ENCODE peak calls at places on chromosomes 4 and X, in five cellular contexts. N, T, G, I and Y are unnamed samples. For H3K4me1, the result is how much of the 10 kb centered on the place peaks cover.

GRCh38 chrX:97790850-97791249 is 907.1 kb downstream of the RPA4 start:
- DNase-seq in I (no peak), T (no peak), N (no peak), G (no peak), Y (no peak)

GRCh38 chrX:113980953-113981352 is 602.9 kb upstream of the HTR2C start:
- DNase-seq in G (no peak), T (no peak), I (no peak), N (no peak), Y (no peak)

GRCh38 chr4:2402053-2402452 is 16.4 kb downstream of the ZFYVE28 start:
- DNase-seq in I (peak), G (peak), T (no peak), N (peak), Y (no peak)

GRCh38 chr4:128782076-128782715 is 27.3 kb upstream of the JADE1 start:
- DNase-seq in I (peak), N (no peak), G (peak), T (peak), Y (no peak)

GRCh38 chr4:148216866-148217814 is 225.1 kb downstream of the NR3C2 start:
- DNase-seq in I (no peak), G (no peak), N (no peak), T (no peak), Y (no peak)

GRCh38 chrX:122739770-122740169 is 444.3 kb upstream of the GRIA3 start:
- DNase-seq in G (no peak), T (no peak), I (peak), N (no peak), Y (no peak)

GRCh38 chrX:84339507-84340364 is 151.7 kb upstream of the RPS6KA6 start:
- DNase-seq in I (peak), G (no peak), T (no peak), N (peak), Y (no peak)

GRCh38 chr4:81984746-81985145 is 389.0 kb downstream of the HNRNPD start:
- DNase-seq in T (no peak), N (no peak), G (no peak), I (no peak), Y (no peak)

GRCh38 chr4:24768006-24768405 is 27.4 kb upstream of the SOD3 start:
- DNase-seq in T (no peak), G (no peak), N (no peak), I (no peak), Y (no peak)

GRCh38 chr4:176335421-176335820 is 15.7 kb downstream of the SPCS3 start:
- DNase-seq in I (peak), N (no peak), T (no peak), G (no peak), Y (no peak)

GRCh38 chrX:71131510-71131909 is 13.1 kb downstream of the MED12 start:
- DNase-seq in I (no peak), G (no peak), N (no peak), T (no peak), Y (no peak)

GRCh38 chr4:143359794-143360193 is 23.1 kb downstream of the GAB1 start:
- DNase-seq in G (no peak), I (no peak), N (peak), T (no peak), Y (no peak)

GRCh38 chrX:119942831-119943184 is 743 bp downstream of the NKAP start:
- DNase-seq in G (no peak), I (peak), T (no peak), N (no peak), Y (no peak)

GRCh38 chrX:48648299-48648698 is 35.3 kb upstream of the WAS start:
- DNase-seq in G (peak), T (peak), N (no peak), I (peak), Y (no peak)

GRCh38 chrX:41435708-41436107 is 11.4 kb upstream of the NYX start:
- DNase-seq in N (no peak), G (no peak), T (no peak), I (no peak), Y (no peak)

GRCh38 chr4:41236046-41236445 is 20.7 kb upstream of the UCHL1 start:
- DNase-seq in G (no peak), N (no peak), T (no peak), I (no peak), Y (no peak)

GRCh38 chr4:154491731-154492249 is at the start of gene DCHS2:
- DNase-seq in I (peak), G (no peak), T (no peak), N (peak), Y (no peak)

DNA sequence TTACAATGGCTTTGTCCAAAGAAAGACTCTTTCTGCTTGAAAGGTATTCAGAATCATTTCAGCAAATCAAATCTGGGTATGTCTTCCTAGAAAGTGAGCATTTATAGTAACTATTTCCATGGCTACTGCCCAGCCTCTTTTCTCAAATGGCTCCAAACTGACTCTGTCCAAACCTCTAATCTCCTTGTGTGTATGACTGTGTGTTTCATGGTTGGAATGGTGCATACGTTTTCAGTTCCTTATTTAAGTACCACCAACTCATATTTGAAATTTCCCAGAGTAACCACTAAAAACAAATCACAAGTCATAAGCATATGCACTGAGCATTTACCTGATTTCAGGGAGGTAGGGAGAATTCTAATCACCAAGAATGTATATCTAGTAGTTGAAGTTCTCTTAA is 106.0 kb downstream of the TMEM144 start:
- DNase-seq in G (no peak), T (no peak), N (no peak), I (peak), Y (no peak)
- H3K4me3 ChIP-seq in G (no peak), T (no peak), N (no peak), I (peak), Y (peak)

GRCh38 chr4:6960154-6960553 is 50.5 kb downstream of the TBC1D14 start:
- DNase-seq in N (no peak), I (no peak), G (no peak), T (no peak), Y (no peak)
- H3K4me1 ChIP-seq in N (under half), I (under half), G (under half), T (under half), Y (under half)

DNA sequence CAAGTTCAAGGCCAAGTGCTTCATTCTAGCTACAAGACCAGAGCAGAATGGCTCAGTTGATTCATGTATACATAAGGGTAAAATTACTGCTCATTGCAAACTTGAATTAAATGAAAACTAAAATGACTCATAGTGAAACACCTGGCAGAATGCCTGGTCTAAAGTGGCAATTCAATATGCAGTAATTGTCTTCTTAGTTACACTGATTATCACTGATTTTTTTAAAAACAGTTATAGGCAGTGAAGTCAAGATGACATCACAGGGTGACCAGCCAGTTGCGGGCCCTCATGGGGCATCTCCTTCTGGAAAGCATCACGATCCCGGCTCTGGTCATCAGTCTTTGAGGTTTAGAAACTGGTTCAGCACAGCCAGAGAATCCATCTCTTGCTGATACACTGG is 154.2 kb downstream of the RAB28 start:
- DNase-seq in T (no peak), N (peak), I (peak), G (no peak), Y (peak)
- H3K4me3 ChIP-seq in T (no peak), N (no peak), I (no peak), G (no peak), Y (no peak)

DNA sequence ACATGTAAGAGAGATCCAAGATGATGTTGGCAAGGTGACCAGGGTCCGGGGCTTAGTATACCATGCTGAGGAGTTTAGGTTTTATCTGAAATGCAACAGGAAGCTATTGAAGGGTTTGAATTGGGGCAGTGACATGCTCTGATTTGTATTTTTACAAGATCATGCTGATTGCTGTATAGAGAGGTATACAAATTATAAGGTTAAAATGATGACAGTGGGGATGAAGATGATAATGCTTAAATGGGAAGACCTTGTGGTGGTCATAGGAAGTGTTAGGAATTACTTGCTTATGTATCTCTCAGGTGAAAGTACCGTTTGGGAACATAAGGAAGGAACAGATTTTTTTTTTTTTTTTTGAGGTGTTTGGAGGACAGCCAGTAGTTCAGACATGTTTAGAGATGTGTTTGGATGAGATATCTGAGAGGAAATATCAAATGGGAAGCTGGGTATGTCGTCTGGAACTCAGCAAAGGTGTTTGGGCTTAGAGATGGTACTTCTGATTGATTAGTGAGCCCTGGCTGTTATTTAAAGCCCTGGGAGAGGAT is 5.0 kb downstream of the BMP2K start:
- DNase-seq in I (peak), N (no peak), G (no peak), T (no peak), Y (no peak)
- H3K4me1 ChIP-seq in I (half or more), N (under half), G (half or more), T (under half), Y (under half)